ENCODE peak calls at places on chromosomes 7 and 10, in five cellular contexts. L is uterus, J is IMR-90, N is body of pancreas, Q is sigmoid colon. I is an unnamed sample.

GRCh38 chr10:33211123-33211878 is 123.2 kb downstream of the NRP1 start:
- DNase-seq in N (no peak), Q (peak), L (peak), J (peak), I (no peak)

GRCh38 chr10:87734987-87735827 is 75.5 kb downstream of the PAPSS2 start:
- DNase-seq in L (peak), Q (no peak), J (peak), N (peak), I (peak)

GRCh38 chr7:107563072-107563760 is 504 bp downstream of the COG5 start:
- DNase-seq in L (no peak), J (peak), Q (no peak), N (no peak), I (peak)

GRCh38 chr7:18558910-18559309 is 63.4 kb downstream of the HDAC9 start:
- DNase-seq in L (no peak), J (no peak), Q (no peak), N (no peak), I (no peak)

GRCh38 chr7:150370612-150371071 is 2.0 kb downstream of the REPIN1 start:
- DNase-seq in Q (no peak), L (no peak), N (no peak), J (peak), I (no peak)

GRCh38 chr7:24381919-24382505 is 98.0 kb downstream of the NPY start:
- DNase-seq in J (no peak), N (no peak), Q (no peak), L (no peak), I (peak)

GRCh38 chr10:96292971-96293909 is 11.0 kb upstream of the DNTT start:
- DNase-seq in J (peak), Q (no peak), N (peak), L (no peak), I (no peak)

GRCh38 chr10:21813944-21814343 is 189.6 kb downstream of the DNAJC1 start:
- DNase-seq in L (no peak), J (no peak), Q (no peak), N (no peak), I (no peak)

GRCh38 chr7:3300651-3301471 is at the start of gene SDK1:
- DNase-seq in L (peak), Q (peak), N (peak), J (peak), I (peak)

GRCh38 chr7:138981332-138982203 is at the start of gene KIAA1549:
- DNase-seq in L (peak), N (peak), Q (peak), J (peak), I (peak)

GRCh38 chr7:135662373-135663114 is at the start of gene STMP1:
- DNase-seq in Q (peak), L (peak), J (peak), N (peak), I (peak)
- TF ChIP-seq POLR2A in Q (peak), L (peak), J (peak), N (peak), I (peak)

GRCh38 chr10:124627851-124628675 is 116.1 kb downstream of the FAM53B start:
- DNase-seq in J (no peak), L (no peak), Q (no peak), N (no peak), I (no peak)
- TF ChIP-seq POLR2A in J (no peak), L (no peak), Q (no peak), N (no peak), I (no peak)

GRCh38 chr7:15737586-15737985 is 51.1 kb upstream of the MEOX2 start:
- DNase-seq in N (no peak), Q (no peak), J (no peak), L (no peak), I (no peak)
- TF ChIP-seq POLR2A in N (no peak), Q (no peak), J (no peak), L (no peak), I (no peak)

GRCh38 chr7:16881809-16882208 is at the start of gene AGR3:
- DNase-seq in J (no peak), L (no peak), N (no peak), Q (no peak), I (no peak)
- TF ChIP-seq POLR2A in J (no peak), L (no peak), N (no peak), Q (no peak), I (no peak)

DNA sequence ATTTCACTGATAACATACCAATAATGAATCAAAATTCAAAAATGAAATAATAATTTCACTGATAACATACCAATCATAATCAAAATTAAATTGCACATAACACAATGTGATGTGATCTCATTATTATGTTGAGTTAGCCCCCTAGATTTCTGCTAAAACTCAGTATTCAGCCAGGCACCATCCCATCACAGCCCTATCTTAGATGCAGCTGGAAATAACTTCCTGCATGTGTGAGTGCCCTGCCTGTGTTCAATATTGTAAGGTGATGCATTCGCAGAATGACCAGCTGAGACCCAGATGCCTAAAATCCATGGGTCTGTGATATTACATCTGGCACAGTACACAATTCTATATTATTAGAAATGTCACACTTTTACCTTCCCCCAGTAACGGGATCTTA is 142.4 kb downstream of the CALCR start:
- DNase-seq in J (no peak), Q (no peak), N (no peak), L (no peak), I (no peak)
- TF ChIP-seq POLR2A in J (no peak), Q (no peak), N (no peak), L (no peak), I (no peak)

GRCh38 chr7:1046722-1047679 is 2.7 kb downstream of the GPR146 start:
- DNase-seq in J (no peak), Q (no peak), L (no peak), N (peak), I (no peak)
- TF ChIP-seq POLR2A in J (no peak), Q (no peak), L (no peak), N (no peak), I (no peak)

DNA sequence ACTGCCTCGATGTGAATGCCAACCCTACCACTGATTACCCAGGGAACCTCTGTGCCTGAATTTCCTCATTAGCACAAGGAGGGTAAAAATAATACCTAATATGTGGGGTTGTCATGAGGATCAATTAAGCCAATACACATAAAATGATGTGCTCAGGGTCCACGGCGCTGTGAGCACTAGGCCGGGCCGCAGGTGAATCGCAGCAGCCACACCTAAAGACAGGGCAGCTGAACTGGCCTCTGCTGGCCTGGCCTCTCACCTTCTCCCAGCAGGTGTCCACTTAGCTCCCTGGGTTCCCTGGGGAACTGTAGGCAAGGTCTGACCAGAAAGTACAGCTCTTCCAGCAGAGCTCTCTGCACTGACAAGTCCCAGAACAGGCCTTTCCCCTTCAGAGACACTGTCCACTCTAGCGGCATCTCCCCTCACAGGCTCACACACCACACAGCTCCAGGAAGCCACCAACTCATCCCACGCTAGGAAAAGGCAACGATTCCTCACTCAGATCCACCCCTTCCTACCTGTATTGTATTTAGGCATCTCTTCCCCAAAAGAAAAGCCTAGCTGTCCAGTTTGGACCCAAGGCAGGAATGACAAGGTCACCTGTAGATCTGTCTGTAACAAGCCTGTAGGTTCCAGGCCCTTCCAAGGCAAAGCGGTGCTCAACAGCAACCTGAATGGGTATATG is 273.1 kb downstream of the USP6NL start:
- DNase-seq in N (no peak), Q (no peak), L (no peak), J (no peak), I (no peak)
- TF ChIP-seq POLR2A in N (no peak), Q (no peak), L (no peak), J (no peak), I (no peak)

GRCh38 chr10:71712572-71713134 is 6.9 kb downstream of the C10orf105 start:
- DNase-seq in J (no peak), N (no peak), Q (no peak), L (no peak), I (no peak)

GRCh38 chr10:71714592-71714991 is 5.0 kb downstream of the C10orf105 start:
- DNase-seq in J (no peak), N (no peak), Q (no peak), L (no peak), I (no peak)

GRCh38 chr10:71714055-71714454 is 5.5 kb downstream of the C10orf105 start:
- DNase-seq in N (no peak), Q (no peak), J (no peak), L (no peak), I (no peak)

GRCh38 chr10:71712170-71712569 is 7.4 kb downstream of the C10orf105 start:
- DNase-seq in Q (no peak), N (no peak), J (no peak), L (no peak), I (no peak)

DNA sequence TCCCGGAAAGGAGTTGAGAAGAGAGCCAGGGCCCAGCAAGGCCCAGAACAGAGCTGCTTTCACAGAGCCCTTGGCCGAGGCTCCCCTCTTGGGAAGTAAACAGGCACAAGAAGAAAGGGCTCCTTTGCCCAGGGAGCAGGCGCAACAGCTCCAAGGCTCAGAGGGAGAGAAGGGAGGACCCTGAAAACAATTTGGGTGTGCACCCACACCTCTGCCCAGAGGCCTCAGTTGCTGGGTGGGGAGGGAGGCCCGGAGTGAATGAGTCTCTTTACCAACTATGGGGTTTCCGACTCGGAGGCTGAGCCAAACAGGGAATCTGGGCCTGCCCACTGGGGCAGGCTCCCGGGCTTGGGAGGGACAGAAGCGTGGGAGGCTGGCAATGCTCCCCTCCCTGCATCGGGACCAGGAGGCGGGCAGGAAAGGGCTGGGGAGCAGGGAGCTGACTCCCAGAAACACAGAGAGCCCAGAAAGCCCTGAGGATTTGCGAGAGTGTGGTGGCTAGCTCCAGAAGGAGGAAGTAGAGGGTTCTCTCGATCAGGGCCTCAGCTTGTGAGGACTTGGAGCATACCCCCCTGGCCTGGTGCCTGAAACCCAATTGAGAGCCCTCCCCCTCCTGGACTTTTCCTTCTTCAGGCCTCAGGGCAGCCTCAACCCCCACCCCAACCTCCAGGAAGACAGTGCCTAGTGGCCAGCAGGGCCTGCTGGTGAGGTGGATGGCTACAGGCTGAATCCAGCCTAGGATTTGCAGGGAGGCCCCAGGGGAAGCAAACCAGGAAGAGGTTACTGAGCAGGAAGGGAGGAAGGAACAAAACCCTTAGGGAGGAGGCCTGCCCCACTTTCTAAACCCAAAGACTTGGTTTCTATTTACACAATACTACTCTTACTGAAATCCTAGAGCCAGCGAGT is 6.2 kb downstream of the C10orf105 start:
- DNase-seq in J (peak), Q (peak), L (peak), N (peak), I (no peak)
- TF ChIP-seq POLR2A in J (no peak), Q (no peak), L (peak), N (peak), I (no peak)

DNA sequence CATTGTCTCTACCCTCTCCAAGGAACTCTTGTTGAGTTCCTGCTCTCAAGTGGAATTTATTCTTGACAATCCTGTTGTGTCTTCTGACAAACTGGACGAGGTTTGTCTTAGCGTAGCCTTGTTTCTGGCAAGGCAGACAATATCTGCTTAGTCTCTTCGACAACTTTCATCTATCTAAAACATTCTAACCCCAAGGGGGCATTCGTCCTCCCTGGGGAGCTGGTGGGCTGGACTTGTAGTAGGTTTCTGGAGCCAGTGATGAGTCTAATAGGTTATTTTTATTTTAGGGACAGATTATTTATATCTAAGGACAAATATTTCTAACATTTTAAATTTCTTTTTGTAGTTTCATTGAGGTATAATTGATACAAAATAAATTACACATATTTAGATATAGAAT is 7.3 kb upstream of the C10orf120 start:
- DNase-seq in L (no peak), N (no peak), Q (no peak), J (no peak), I (no peak)
- TF ChIP-seq POLR2A in L (no peak), N (no peak), Q (no peak), J (no peak), I (no peak)